ENCODE peak calls at places on chromosomes 7 and 10, in four cellular contexts. K is H1, P is K562, Z is GM12878. I is an unnamed sample.

GRCh38 chr7:93463764-93464163 is 110.8 kb downstream of the CALCR start:
- DNase-seq in P (no peak), Z (no peak), K (no peak), I (no peak)

GRCh38 chr7:12909483-12909882 is 222.1 kb downstream of the ARL4A start:
- DNase-seq in Z (no peak), K (no peak), P (no peak), I (no peak)

GRCh38 chr7:106595922-106596321 is 65.0 kb downstream of the CCDC71L start:
- DNase-seq in P (no peak), K (no peak), Z (no peak), I (no peak)

GRCh38 chr10:60531006-60531405 is 141.3 kb upstream of the ANK3 start:
- DNase-seq in Z (no peak), K (no peak), P (no peak), I (no peak)

GRCh38 chr7:148700693-148701092 is 2.0 kb downstream of the CUL1 start:
- DNase-seq in Z (no peak), P (peak; percentile 88), K (no peak), I (no peak)

GRCh38 chr7:83882551-83882950 is 233.6 kb upstream of the SEMA3E start:
- DNase-seq in P (no peak), K (no peak), Z (no peak), I (no peak)

GRCh38 chr7:32164341-32164996 is 94.3 kb upstream of the PDE1C start:
- DNase-seq in Z (no peak), P (peak; percentile 21), K (no peak), I (peak; percentile 43)

GRCh38 chr7:123230603-123231002 is 30.8 kb upstream of the SLC13A1 start:
- DNase-seq in P (no peak), Z (no peak), K (no peak), I (no peak)

GRCh38 chr7:125668321-125668993 is 738.8 kb upstream of the POT1 start:
- DNase-seq in P (no peak), K (no peak), Z (no peak), I (no peak)

GRCh38 chr10:23472181-23472580 is 33.3 kb downstream of the OTUD1 start:
- DNase-seq in P (no peak), K (no peak), Z (no peak), I (no peak)

GRCh38 chr7:108144931-108145330 is 14.8 kb upstream of the LAMB4 start:
- DNase-seq in Z (no peak), K (no peak), P (no peak), I (no peak)

GRCh38 chr7:44074349-44074695 is 8.0 kb downstream of the POLM start:
- DNase-seq in K (no peak), P (no peak), Z (no peak), I (no peak)

GRCh38 chr10:20240643-20241042 is 424.4 kb downstream of the PLXDC2 start:
- DNase-seq in K (no peak), Z (no peak), P (no peak), I (no peak)

GRCh38 chr7:78530351-78530750 is 731.8 kb downstream of the PHTF2 start:
- DNase-seq in P (no peak), Z (no peak), K (no peak), I (peak; percentile 21)

GRCh38 chr10:13882112-13882711 is 295.4 kb downstream of the PRPF18 start:
- DNase-seq in K (peak; percentile 86), Z (no peak), P (peak; percentile 3), I (no peak)

GRCh38 chr7:24441331-24442059 is 131.8 kb upstream of the PALS2 start:
- DNase-seq in Z (no peak), K (no peak), P (no peak), I (no peak)

GRCh38 chr7:30478349-30479228 is at the start of gene NOD1:
- DNase-seq in Z (no peak), K (peak; percentile 10), P (peak; percentile 83), I (peak; percentile 40)

GRCh38 chr7:155797262-155798250 is 14.7 kb downstream of the SHH start:
- DNase-seq in P (no peak), K (no peak), Z (no peak), I (no peak)

GRCh38 chr7:155798673-155799439 is 13.4 kb downstream of the SHH start:
- DNase-seq in Z (no peak), K (no peak), P (no peak), I (no peak)

GRCh38 chr7:155795401-155795800 is 16.9 kb downstream of the SHH start:
- DNase-seq in K (no peak), P (no peak), Z (no peak), I (no peak)

GRCh38 chr7:155795951-155796350 is 16.3 kb downstream of the SHH start:
- DNase-seq in Z (no peak), P (no peak), K (no peak), I (no peak)

GRCh38 chr7:155796381-155797261 is 15.6 kb downstream of the SHH start:
- DNase-seq in K (no peak), P (peak; percentile 80), Z (no peak), I (no peak)
- TF ChIP-seq BRCA1 in K (no peak), P (no peak), Z (no peak), I (no peak)

GRCh38 chr10:93458821-93459257 is 23.3 kb downstream of the MYOF start:
- DNase-seq in K (no peak), P (no peak), Z (no peak), I (peak; percentile 55)
- TF ChIP-seq BRCA1 in K (no peak), P (no peak), Z (no peak), I (no peak)

GRCh38 chr10:104486803-104487202 is 133.2 kb downstream of the CFAP58 start:
- DNase-seq in Z (no peak), P (no peak), K (no peak), I (no peak)

GRCh38 chr10:104488046-104488832 is 134.6 kb downstream of the CFAP58 start:
- DNase-seq in P (no peak), Z (no peak), K (no peak), I (no peak)

DNA sequence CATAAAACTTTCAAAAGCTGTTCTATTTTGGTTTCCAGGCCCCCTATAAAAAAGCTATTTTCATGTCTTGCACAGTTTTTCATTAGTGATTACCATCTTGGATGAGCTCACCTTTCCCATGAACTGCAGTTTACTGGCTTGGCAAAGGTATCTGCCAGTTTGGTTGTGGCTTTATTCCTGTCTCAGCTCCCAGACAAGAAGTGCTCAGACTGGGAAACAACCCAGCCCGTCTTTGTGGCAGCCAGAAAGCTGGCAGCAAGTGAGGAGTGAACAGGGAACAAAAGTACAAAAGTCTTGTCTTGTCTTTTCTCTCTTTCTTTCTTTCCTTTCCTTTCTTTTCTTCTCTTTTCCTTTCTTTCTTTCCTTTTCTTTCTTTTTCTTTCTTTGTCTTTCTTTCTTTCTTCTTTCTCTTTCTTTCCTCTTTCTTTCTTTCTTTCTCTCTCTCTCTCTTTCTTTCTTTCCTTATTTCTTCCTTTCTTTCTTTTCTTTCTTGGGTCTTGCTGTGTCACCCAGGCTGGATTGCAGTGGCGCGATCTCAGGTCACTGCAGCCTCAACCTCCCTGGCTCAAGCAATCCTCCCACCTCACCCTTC is 138.8 kb downstream of the CFAP58 start:
- DNase-seq in Z (no peak), P (no peak), K (no peak), I (no peak)
- TF ChIP-seq BRCA1 in Z (no peak), P (no peak), K (no peak), I (no peak)

GRCh38 chr10:99540339-99540672 is 7.6 kb downstream of the NKX2-3 start:
- DNase-seq in P (no peak), Z (no peak), K (no peak), I (no peak)
- TF ChIP-seq BRCA1 in P (no peak), Z (no peak), K (no peak), I (no peak)

DNA sequence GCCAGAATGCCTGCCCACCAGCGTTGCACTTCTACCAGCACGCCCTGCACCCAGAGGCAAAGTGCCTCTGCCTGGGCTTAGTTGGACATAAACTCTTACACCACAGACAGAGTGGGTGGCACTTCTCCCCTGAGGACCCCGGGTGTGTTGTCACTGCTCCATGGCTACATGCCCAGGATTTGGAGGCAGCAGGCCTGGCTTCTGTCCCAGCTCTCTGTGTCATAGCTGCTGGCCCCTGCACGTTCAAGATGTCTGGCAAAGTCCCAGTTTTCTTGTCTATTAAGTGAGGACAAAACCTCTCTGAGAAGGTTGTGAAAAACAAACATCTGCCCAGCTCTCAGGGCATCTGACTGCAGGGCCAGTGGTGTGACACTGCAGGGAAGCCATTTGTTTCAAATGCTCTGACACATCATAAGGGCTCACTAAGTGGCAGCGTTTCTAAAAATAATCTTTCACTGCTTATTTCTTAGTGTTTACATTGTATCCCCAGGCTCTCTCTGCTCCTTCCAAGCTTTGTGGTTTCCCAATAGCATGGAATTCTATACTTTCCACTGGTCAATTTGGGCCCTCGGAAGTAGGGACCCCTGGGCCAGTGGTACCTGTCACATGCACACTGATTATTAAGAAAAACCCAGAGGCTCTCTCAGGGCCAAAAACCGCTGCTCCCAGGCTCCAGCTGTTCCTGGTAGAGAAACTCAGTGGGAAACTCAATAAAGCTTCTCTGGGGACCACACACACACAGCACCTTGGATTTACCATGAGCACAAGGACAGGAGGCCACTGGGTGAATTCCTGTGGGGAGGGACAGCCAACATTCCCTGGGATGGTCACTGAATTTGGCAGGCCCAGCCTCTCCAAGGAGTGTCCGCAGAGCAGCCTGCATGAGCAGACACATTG is 86.2 kb upstream of the ANLN start:
- DNase-seq in K (no peak), P (no peak), Z (no peak), I (peak; percentile 59)
- TF ChIP-seq BRCA1 in K (no peak), P (no peak), Z (no peak), I (no peak)